ENCODE peak calls at places on chromosomes 7 and 10, in six cellular contexts. D, U, B, M, K and S are unnamed samples.

GRCh38 chr7:140170375-140170774 is 6.4 kb downstream of the KDM7A start:
- DNase-seq in D (no peak), U (no peak), B (no peak), M (no peak), K (no peak), S (no peak)

GRCh38 chr7:24052572-24053223 is 231.3 kb upstream of the NPY start:
- DNase-seq in D (peak; percentile 98), U (peak; percentile 0), B (no peak), M (no peak), K (no peak), S (peak; percentile 55)

GRCh38 chr7:55100172-55100961 is 81.5 kb downstream of the EGFR start:
- DNase-seq in D (no peak), U (no peak), B (peak; percentile 49), M (no peak), K (no peak), S (no peak)

GRCh38 chr7:138527746-138528223 is 67.7 kb downstream of the TRIM24 start:
- DNase-seq in D (peak; percentile 7), U (peak; percentile 4), B (no peak), M (no peak), K (no peak), S (no peak)

GRCh38 chr10:28676297-28676967 is 889 bp upstream of the BAMBI start:
- DNase-seq in D (no peak), U (no peak), B (peak; percentile 13), M (no peak), K (no peak), S (no peak)

GRCh38 chr10:59234814-59235429 is 58.5 kb downstream of the PHYHIPL start:
- DNase-seq in D (peak; percentile 32), U (peak; percentile 58), B (no peak), M (no peak), K (peak; percentile 25), S (peak; percentile 1)

GRCh38 chr7:142508251-142508650 is 241.0 kb upstream of the PRSS1 start:
- DNase-seq in D (peak; percentile 65), U (no peak), B (peak; percentile 38), M (no peak), K (no peak), S (no peak)

GRCh38 chr7:140455743-140456142 is 23.6 kb downstream of the MKRN1 start:
- DNase-seq in D (no peak), U (no peak), B (no peak), M (no peak), K (no peak), S (no peak)

GRCh38 chr10:33139191-33139646 is 181.2 kb upstream of the ITGB1 start:
- DNase-seq in D (peak; percentile 58), U (no peak), B (no peak), M (no peak), K (no peak), S (no peak)

GRCh38 chr10:5533098-5533731 is 8.5 kb downstream of the CALML3 start:
- DNase-seq in D (no peak), U (no peak), B (no peak), M (no peak), K (no peak), S (no peak)

GRCh38 chr10:77386833-77387232 is 250.8 kb downstream of the KCNMA1 start:
- DNase-seq in D (peak; percentile 71), U (peak; percentile 74), B (no peak), M (no peak), K (no peak), S (no peak)

GRCh38 chr7:38673795-38674194 is 42.6 kb upstream of the AMPH start:
- DNase-seq in D (peak; percentile 54), U (peak; percentile 77), B (no peak), M (no peak), K (no peak), S (peak; percentile 15)

GRCh38 chr7:299169-299568 is 9.2 kb downstream of the FOXL3 start:
- DNase-seq in D (no peak), U (no peak), B (no peak), M (no peak), K (no peak), S (no peak)

GRCh38 chr10:133279266-133279960 is 2.7 kb upstream of the ADAM8 start:
- DNase-seq in D (no peak), U (no peak), B (no peak), M (no peak), K (no peak), S (no peak)

GRCh38 chr10:59745163-59745650 is 8.0 kb downstream of the MRLN start:
- DNase-seq in D (no peak), U (no peak), B (no peak), M (no peak), K (no peak), S (no peak)

GRCh38 chr7:4699897-4700296 is 17.8 kb downstream of the FOXK1 start:
- DNase-seq in D (no peak), U (no peak), B (no peak), M (no peak), K (no peak), S (no peak)

GRCh38 chr7:151157645-151158329 is 9.7 kb downstream of the GBX1 start:
- DNase-seq in D (peak; percentile 56), U (peak; percentile 12), B (no peak), M (no peak), K (peak; percentile 55), S (no peak)

GRCh38 chr10:34792881-34793280 is 22.2 kb downstream of the PARD3 start:
- DNase-seq in D (no peak), U (no peak), B (no peak), M (no peak), K (no peak), S (no peak)

GRCh38 chr10:70573599-70574506 is 28.7 kb downstream of the PRF1 start:
- DNase-seq in D (no peak), U (no peak), B (no peak), M (no peak), K (no peak), S (no peak)

GRCh38 chr10:122236690-122237306 is 34.3 kb upstream of the BTBD16 start:
- DNase-seq in D (no peak), U (no peak), B (no peak), M (no peak), K (no peak), S (no peak)

GRCh38 chr10:96608815-96609214 is 22.0 kb upstream of the TM9SF3 start:
- DNase-seq in D (no peak), U (no peak), B (no peak), M (no peak), K (no peak), S (no peak)

GRCh38 chr10:131759347-131759746 is 141.5 kb upstream of the PPP2R2D start:
- DNase-seq in D (no peak), U (no peak), B (no peak), M (no peak), K (no peak), S (no peak)

GRCh38 chr10:113590581-113590980 is 37.7 kb downstream of the HABP2 start:
- DNase-seq in D (no peak), U (no peak), B (no peak), M (no peak), K (no peak), S (no peak)

GRCh38 chr10:77175631-77176222 is 461.9 kb downstream of the KCNMA1 start:
- DNase-seq in D (no peak), U (no peak), B (no peak), M (no peak), K (no peak), S (no peak)

GRCh38 chr7:92720604-92721350 is 115.6 kb downstream of the CDK6 start:
- DNase-seq in D (no peak), U (no peak), B (no peak), M (no peak), K (no peak), S (no peak)

GRCh38 chr10:3528823-3529222 is 256.2 kb downstream of the KLF6 start:
- DNase-seq in D (no peak), U (no peak), B (no peak), M (no peak), K (no peak), S (no peak)

GRCh38 chr7:136870799-136871487 is 2.5 kb downstream of the CHRM2 start:
- DNase-seq in D (peak; percentile 14), U (no peak), B (no peak), M (no peak), K (no peak), S (no peak)

GRCh38 chr10:9636206-9636605 is 1381.5 kb upstream of the CELF2 start:
- DNase-seq in D (no peak), U (no peak), B (no peak), M (no peak), K (no peak), S (no peak)

GRCh38 chr7:101085000-101085948 is at the start of gene TRIM56:
- DNase-seq in D (peak; percentile 92), U (peak; percentile 75), B (peak; percentile 88), M (peak; percentile 91), K (peak; percentile 82), S (peak; percentile 86)